ENCODE peak calls at places on chromosomes 4 and X, in four cellular contexts. A is brain microvascular endothelial cell, Z is fibroblast of villous mesenchyme, K is GM23248. F is an unnamed sample.
A peak's percentile ranks its signal among the peaks of the same experiment; 100 is the strongest.

GRCh38 chrX:115579786-115580294 is 18.9 kb downstream of the PLS3 start:
- DNase-seq in Z (no peak), A (no peak), K (no peak), F (no peak)

GRCh38 chr4:172985552-172985951 is 183.1 kb upstream of the GALNT7 start:
- DNase-seq in A (no peak), Z (no peak), K (no peak), F (peak; percentile 46)

GRCh38 chr4:33369366-33369899 is 2649.3 kb downstream of the PCDH7 start:
- DNase-seq in A (no peak), Z (peak; percentile 14), K (peak; percentile 58), F (peak; percentile 84)

GRCh38 chrX:130676861-130677260 is 226.1 kb downstream of the ENOX2 start:
- DNase-seq in Z (no peak), A (no peak), K (no peak), F (peak; percentile 7)

GRCh38 chr4:177163532-177163931 is 146.1 kb upstream of the NEIL3 start:
- DNase-seq in K (peak; percentile 39), Z (peak; percentile 13), A (no peak), F (no peak)

GRCh38 chrX:38961936-38962335 is 160.7 kb downstream of the MID1IP1 start:
- DNase-seq in Z (no peak), K (no peak), A (no peak), F (no peak)

GRCh38 chrX:144732588-144732987 is 514.7 kb upstream of the SPANXN1 start:
- DNase-seq in K (no peak), Z (peak; percentile 47), A (no peak), F (no peak)

GRCh38 chr4:8176547-8177399 is 18.2 kb upstream of the ABLIM2 start:
- DNase-seq in Z (peak; percentile 75), K (peak; percentile 75), A (peak; percentile 53), F (peak; percentile 76)

GRCh38 chr4:155039162-155039561 is 169.3 kb upstream of the NPY2R start:
- DNase-seq in A (no peak), K (no peak), Z (no peak), F (no peak)

GRCh38 chr4:164192844-164193243 is 561.1 kb upstream of the SMIM31 start:
- DNase-seq in A (no peak), Z (no peak), K (no peak), F (no peak)

GRCh38 chrX:135688137-135688536 is 25.3 kb upstream of the CT45A1 start:
- DNase-seq in K (peak; percentile 22), A (no peak), Z (no peak), F (no peak)

GRCh38 chr4:56995525-56995924 is 16.8 kb downstream of the POLR2B start:
- DNase-seq in Z (peak; percentile 88), K (peak; percentile 94), A (peak; percentile 76), F (peak; percentile 99)

GRCh38 chr4:47617607-47618006 is 132.5 kb downstream of the ATP10D start:
- DNase-seq in K (no peak), A (no peak), Z (no peak), F (no peak)

GRCh38 chr4:138636791-138637190 is 378.8 kb upstream of the NOCT start:
- DNase-seq in A (no peak), K (no peak), Z (no peak), F (no peak)

GRCh38 chrX:71910526-71911022 is at the start of gene NHSL2:
- DNase-seq in Z (no peak), A (no peak), K (peak; percentile 57), F (no peak)

GRCh38 chrX:10633722-10634121 is 13.3 kb upstream of the MID1 start:
- DNase-seq in K (peak; percentile 86), Z (peak; percentile 78), A (peak; percentile 88), F (peak; percentile 86)

GRCh38 chr4:83323136-83323535 is 11.5 kb downstream of the HPSE start:
- DNase-seq in Z (no peak), K (no peak), A (no peak), F (no peak)

GRCh38 chr4:156677656-156678055 is 293.9 kb downstream of the PDGFC start:
- DNase-seq in A (no peak), K (no peak), Z (no peak), F (no peak)

GRCh38 chrX:82648062-82648461 is 860.0 kb upstream of the POU3F4 start:
- DNase-seq in Z (no peak), A (no peak), K (no peak), F (no peak)

GRCh38 chr4:60726779-60727178 is 473.3 kb upstream of the ADGRL3 start:
- DNase-seq in K (no peak), Z (peak; percentile 27), A (no peak), F (peak; percentile 10)

GRCh38 chr4:1497189-1497801 is 91.1 kb upstream of the NKX1-1 start:
- DNase-seq in Z (no peak), K (no peak), A (no peak), F (no peak)

GRCh38 chrX:71618303-71618721 is at the start of gene CXCR3:
- DNase-seq in K (no peak), A (no peak), Z (no peak), F (peak; percentile 38)

GRCh38 chr4:156998500-156999174 is 27.0 kb upstream of the PDGFC start:
- DNase-seq in K (no peak), A (no peak), Z (no peak), F (no peak)

GRCh38 chrX:43741843-43742573 is 85.9 kb downstream of the MAOA start:
- DNase-seq in K (peak; percentile 50), Z (peak; percentile 44), A (no peak), F (peak; percentile 85)

GRCh38 chrX:23819385-23820234 is 36.6 kb downstream of the SAT1 start:
- DNase-seq in K (peak; percentile 12), Z (peak; percentile 59), A (peak; percentile 41), F (no peak)

GRCh38 chr4:28010543-28011235 is 1150.0 kb downstream of the STIM2 start:
- DNase-seq in K (peak; percentile 7), A (no peak), Z (peak; percentile 20), F (peak; percentile 17)

DNA sequence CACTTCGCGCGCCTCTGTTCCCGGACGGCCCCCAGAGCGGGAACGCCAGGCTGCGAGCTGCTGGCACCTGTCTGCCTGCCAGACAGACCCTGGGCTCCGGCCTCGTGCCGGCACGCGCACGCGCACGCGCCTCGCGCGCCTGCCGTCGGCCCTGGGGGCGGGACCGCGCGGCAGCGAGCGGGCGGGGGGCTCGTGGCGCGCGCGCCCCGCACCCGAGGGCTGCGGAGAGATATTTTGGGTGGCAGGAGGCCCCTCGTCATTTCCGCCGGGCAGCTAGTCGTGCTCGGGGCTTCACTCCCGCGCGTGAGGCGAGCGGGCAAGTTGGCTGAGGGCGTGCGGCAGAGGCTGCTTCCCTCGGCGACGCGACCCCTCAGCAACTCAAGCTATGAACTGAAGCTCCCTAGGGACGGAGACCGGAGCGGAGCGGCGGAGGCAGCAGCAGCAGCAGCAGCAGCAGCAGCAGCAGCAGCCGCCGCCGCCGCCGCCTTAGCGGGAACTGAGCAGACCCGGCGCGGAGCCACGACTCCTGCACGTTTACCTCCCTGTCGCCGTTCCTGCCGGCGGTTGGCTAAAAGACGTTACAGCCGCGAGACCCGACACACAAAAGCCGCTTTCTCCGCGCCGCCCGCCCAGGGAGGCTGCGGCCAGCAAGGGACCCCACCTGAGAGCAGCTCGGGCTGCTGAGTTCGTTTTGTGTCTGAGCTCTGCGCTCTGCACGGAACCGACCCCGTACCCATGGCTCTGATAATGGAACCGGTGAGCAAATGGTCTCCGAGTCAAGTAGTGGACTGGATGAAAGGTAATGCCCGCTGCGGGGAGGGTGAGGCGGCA is at the start of gene CNKSR2:
- DNase-seq in K (peak; percentile 50), Z (peak; percentile 3), A (peak; percentile 1), F (peak; percentile 8)
- H3K4me3 ChIP-seq in K (peak within 1 kb of the TSS; percentile 71), Z (peak within 1 kb of the TSS; percentile 47), A (peak within 1 kb of the TSS; percentile 56), F (peak within 1 kb of the TSS; percentile 43)

GRCh38 chr4:89300060-89300459 is 7.5 kb downstream of the GPRIN3 start:
- DNase-seq in K (no peak), A (no peak), Z (no peak), F (no peak)
- H3K4me3 ChIP-seq in K (no peak overlapping the region), A (no peak overlapping the region), Z (no peak overlapping the region), F (no peak overlapping the region)

DNA sequence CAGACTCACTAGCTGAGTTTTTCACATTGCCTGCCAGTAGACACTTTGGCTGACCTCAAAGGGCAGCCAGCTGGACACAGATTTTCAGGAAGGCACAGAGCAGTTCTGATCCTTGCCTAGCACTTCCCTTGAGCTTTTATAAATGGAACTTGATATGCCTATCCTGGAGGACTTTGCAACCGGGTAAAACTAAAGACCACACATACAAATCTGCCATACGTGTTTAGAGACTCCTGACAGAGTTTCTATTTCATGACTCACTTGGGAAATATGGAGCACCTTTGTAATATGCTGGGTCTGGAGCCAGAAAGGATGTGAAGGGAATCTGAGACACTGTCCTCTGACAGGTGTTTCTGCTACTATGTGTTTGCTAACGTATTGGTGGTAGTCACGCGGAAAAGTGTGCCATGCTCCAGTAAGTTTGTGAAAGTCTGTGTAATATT is 56.7 kb upstream of the RASSF6 start:
- DNase-seq in Z (no peak), K (peak; percentile 27), A (no peak), F (peak; percentile 55)
- H3K4me3 ChIP-seq in Z (no peak overlapping the region), K (no peak overlapping the region), A (no peak overlapping the region), F (no peak overlapping the region)

DNA sequence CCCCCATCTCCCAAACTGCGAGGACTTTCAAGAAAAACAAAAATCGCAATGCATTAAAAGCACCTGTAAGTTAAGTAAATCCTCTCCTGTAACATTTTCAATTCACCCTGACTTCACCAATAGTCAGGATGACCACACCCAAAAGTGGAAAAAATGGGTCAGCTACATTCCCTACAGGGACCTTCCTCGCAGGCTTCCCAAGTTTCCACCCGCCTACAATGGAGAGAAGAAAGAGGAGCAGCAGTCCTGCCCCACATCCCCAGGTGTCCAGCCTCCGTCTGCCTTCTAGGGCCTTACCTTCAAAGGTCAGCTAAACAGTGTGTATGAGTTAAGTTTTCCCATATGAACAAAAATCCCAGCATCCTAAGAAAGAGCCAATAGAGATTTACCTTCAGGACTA is 12.6 kb downstream of the IRF2 start:
- DNase-seq in A (no peak), K (no peak), Z (no peak), F (no peak)
- H3K4me3 ChIP-seq in A (no peak overlapping the region), K (no peak overlapping the region), Z (no peak overlapping the region), F (no peak overlapping the region)

GRCh38 chr4:82043081-82043808 is 330.5 kb downstream of the HNRNPD start:
- DNase-seq in K (peak; percentile 2), A (no peak), Z (no peak), F (no peak)

GRCh38 chr4:82042042-82042441 is 331.7 kb downstream of the HNRNPD start:
- DNase-seq in Z (no peak), K (no peak), A (no peak), F (no peak)

GRCh38 chr4:82043809-82044137 is 330.0 kb downstream of the HNRNPD start:
- DNase-seq in K (no peak), Z (no peak), A (no peak), F (no peak)

GRCh38 chr4:82045267-82045666 is 328.5 kb downstream of the HNRNPD start:
- DNase-seq in Z (no peak), K (no peak), A (no peak), F (no peak)

GRCh38 chr4:82044141-82044993 is 329.4 kb downstream of the HNRNPD start:
- DNase-seq in K (peak; percentile 71), A (peak; percentile 19), Z (peak; percentile 2), F (peak; percentile 54)
- H3K4me3 ChIP-seq in K (peak overlapping the region; percentile 65), A (peak overlapping the region; percentile 35), Z (no peak overlapping the region), F (peak overlapping the region; percentile 33)

DNA sequence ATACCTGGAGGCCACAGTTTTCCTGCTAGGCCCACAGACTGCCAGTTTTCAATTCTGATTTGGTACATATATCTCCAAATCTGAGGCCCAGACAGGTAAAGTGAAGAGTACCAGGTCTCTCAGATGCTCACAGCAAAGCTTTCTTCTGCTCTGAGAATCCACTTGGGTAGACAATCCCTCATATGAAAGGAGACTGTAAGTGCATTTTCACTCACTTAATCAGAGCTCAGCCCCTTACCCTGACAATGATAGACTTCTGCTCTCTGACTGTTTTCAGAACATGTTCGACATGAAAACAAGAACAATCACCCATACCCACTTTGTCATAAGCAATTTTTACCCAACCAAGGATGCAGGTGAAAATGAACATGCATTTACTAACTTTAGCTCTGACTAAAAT is 7.1 kb downstream of the GPRIN3 start:
- DNase-seq in A (no peak), K (no peak), Z (no peak), F (no peak)
- H3K4me3 ChIP-seq in A (no peak overlapping the region), K (no peak overlapping the region), Z (no peak overlapping the region), F (no peak overlapping the region)

F was measured in fibroblast of pulmonary artery.